ENCODE peak calls at places on chromosomes 13 and 19, in five cellular contexts. B is tibial artery, R is heart left ventricle, K is psoas muscle, W is tibial nerve. S is an unnamed sample.

GRCh38 chr13:80530902-80531301 is 190.0 kb upstream of the SPRY2 start:
- DNase-seq in B (no peak), R (no peak), W (no peak), K (no peak), S (no peak)

GRCh38 chr13:111255228-111255790 is 65.1 kb upstream of the TEX29 start:
- DNase-seq in B (no peak), W (no peak), K (no peak), R (no peak), S (no peak)

GRCh38 chr19:41906271-41906670 is 22.0 kb downstream of the ERFL start:
- DNase-seq in R (no peak), B (no peak), K (no peak), W (no peak), S (no peak)

GRCh38 chr13:26914624-26915023 is 154.0 kb upstream of the GPR12 start:
- DNase-seq in K (no peak), W (no peak), B (no peak), R (no peak), S (no peak)

GRCh38 chr19:10111405-10111811 is at the start of gene P2RY11:
- DNase-seq in R (peak; percentile 66), K (peak; percentile 56), B (no peak), W (no peak), S (no peak)

GRCh38 chr13:79989251-79989661 is 351.7 kb downstream of the SPRY2 start:
- DNase-seq in R (no peak), W (no peak), B (no peak), K (no peak), S (peak; percentile 80)

GRCh38 chr19:14556662-14557188 is 15.1 kb downstream of the NDUFB7 start:
- DNase-seq in K (peak; percentile 94), W (peak; percentile 28), R (peak; percentile 90), B (peak; percentile 44), S (peak; percentile 71)

GRCh38 chr19:47742636-47743035 is 2.7 kb upstream of the NOP53 start:
- DNase-seq in B (no peak), W (no peak), K (no peak), R (no peak), S (no peak)

GRCh38 chr19:40348961-40349507 is 539 bp downstream of the PLD3 start:
- DNase-seq in W (no peak), B (no peak), R (no peak), K (no peak), S (no peak)

GRCh38 chr19:18798384-18799352 is 7.6 kb upstream of the COMP start:
- DNase-seq in W (no peak), K (no peak), B (no peak), R (no peak), S (no peak)

GRCh38 chr13:29840585-29840984 is 9.8 kb downstream of the UBL3 start:
- DNase-seq in K (no peak), R (no peak), W (no peak), B (no peak), S (no peak)

GRCh38 chr19:14141041-14141440 is 4.7 kb upstream of the ASF1B start:
- DNase-seq in R (no peak), K (no peak), B (no peak), W (no peak), S (no peak)

DNA sequence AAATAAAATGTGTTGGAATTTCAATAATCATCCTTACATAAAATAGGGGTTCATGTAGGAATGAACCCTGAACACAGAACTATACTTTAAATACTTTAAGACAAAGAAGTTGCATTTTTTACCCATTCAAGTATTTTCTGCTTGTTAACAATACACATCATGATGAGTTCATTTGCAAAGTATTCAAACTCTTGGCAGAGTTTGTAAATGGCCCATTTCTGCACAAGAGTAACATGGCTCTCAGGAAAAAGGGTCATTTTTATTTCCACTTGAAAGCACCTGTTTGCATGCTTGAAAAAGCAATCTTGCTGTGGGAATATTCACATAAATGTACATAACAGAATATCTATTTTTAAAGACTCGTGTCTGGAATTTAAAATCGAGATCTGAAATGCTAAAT is 18.1 kb downstream of the ESD start:
- DNase-seq in B (no peak), W (no peak), R (no peak), K (no peak), S (peak; percentile 17)
- TF ChIP-seq CTCF in B (no peak), W (no peak), R (no peak), K (no peak), S (no peak)

GRCh38 chr19:56309511-56310185 is 5.0 kb downstream of the ZSCAN5A start:
- DNase-seq in W (no peak), K (peak; percentile 65), B (no peak), R (peak; percentile 74), S (peak; percentile 28)
- TF ChIP-seq CTCF in W (peak; percentile 24), K (peak; percentile 36), B (peak; percentile 27), R (peak; percentile 59), S (peak; percentile 91)

GRCh38 chr13:41652735-41653361 is 195.5 kb downstream of the RGCC start:
- DNase-seq in B (no peak), K (no peak), R (no peak), W (no peak), S (peak; percentile 62)

GRCh38 chr13:41651413-41652068 is 194.2 kb downstream of the RGCC start:
- DNase-seq in R (no peak), B (no peak), K (no peak), W (no peak), S (no peak)

GRCh38 chr13:41650706-41651105 is 193.4 kb downstream of the RGCC start:
- DNase-seq in B (no peak), R (no peak), K (no peak), W (no peak), S (no peak)

GRCh38 chr13:41648314-41648935 is 191.1 kb downstream of the RGCC start:
- DNase-seq in W (no peak), B (no peak), K (no peak), R (no peak), S (no peak)

GRCh38 chr13:41649659-41650058 is 192.3 kb downstream of the RGCC start:
- DNase-seq in W (no peak), R (no peak), K (no peak), B (no peak), S (no peak)
- TF ChIP-seq CTCF in W (no peak), R (peak; percentile 31), K (peak; percentile 18), B (no peak), S (peak; percentile 65)

GRCh38 chr13:36385471-36385870 is 39.3 kb upstream of the SPART start:
- DNase-seq in R (no peak), W (no peak), B (no peak), K (no peak), S (no peak)

GRCh38 chr13:36377822-36378480 is 31.8 kb upstream of the SPART start:
- DNase-seq in K (no peak), W (no peak), B (no peak), R (no peak), S (peak; percentile 29)

DNA sequence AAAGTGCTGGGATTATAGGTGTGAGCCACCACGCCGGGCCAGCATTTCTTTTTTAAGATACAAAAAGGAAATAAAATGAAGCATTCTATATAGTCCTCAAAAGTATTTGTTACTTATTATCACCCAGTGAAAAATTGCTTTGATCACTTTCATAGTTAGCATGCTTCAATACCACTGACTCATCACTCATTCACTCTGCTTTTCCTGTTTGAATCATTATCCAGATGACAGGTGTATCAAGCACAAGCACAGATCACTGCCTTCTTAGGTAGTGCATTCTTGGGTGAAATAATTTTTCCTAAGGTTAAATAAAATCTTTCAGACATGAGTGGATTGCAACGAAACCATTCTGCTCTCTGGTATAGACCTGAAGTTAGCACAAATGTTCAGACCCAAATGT is 35.8 kb upstream of the SPART start:
- DNase-seq in W (no peak), K (no peak), R (no peak), B (no peak), S (no peak)
- TF ChIP-seq CTCF in W (no peak), K (no peak), R (no peak), B (no peak), S (no peak)

GRCh38 chr13:96003304-96003703 is 49.9 kb downstream of the UGGT2 start:
- DNase-seq in B (no peak), K (no peak), W (no peak), R (no peak), S (peak; percentile 10)
- TF ChIP-seq CTCF in B (no peak), K (no peak), W (no peak), R (no peak), S (peak; percentile 42)

S was measured in HFFc6.